ENCODE peak calls at places on chromosomes 3 and 15, in nine cellular contexts. W is MG63; B is stimulated activated CD8-positive, alpha-beta memory T cell treated with anti-CD3 and anti-CD28 coated beads, Interleukin-7, amount 100 ng/mL, for 1 hour; Z is cardiac fibroblast; I is NCI-H2029 treated with DMSO at 0.1 percent for 48 hours; M is NCI-H2081; L is left cardiac atrium; T is substantia nigra; C is Daoy. O is an unnamed sample.

GRCh38 chr3:172803489-172803888 is 53.0 kb downstream of the ECT2 start:
- DNase-seq in W (no peak), B (no peak), Z (no peak), I (no peak), M (no peak), L (no peak), T (no peak), C (no peak), O (no peak)

GRCh38 chr15:76006136-76006778 is 6.0 kb downstream of the NRG4 start:
- DNase-seq in W (peak; percentile 13), B (no peak), Z (peak; percentile 54), I (no peak), M (no peak), L (no peak), T (no peak), C (peak; percentile 5), O (no peak)

GRCh38 chr15:25182736-25183445 is 228.1 kb downstream of the SNRPN start:
- DNase-seq in W (no peak), B (no peak), Z (no peak), I (no peak), M (no peak), L (peak; percentile 9), T (no peak), C (no peak), O (no peak)

GRCh38 chr15:65054333-65055200 is 9.4 kb downstream of the SLC51B start:
- DNase-seq in W (peak; percentile 65), B (peak; percentile 12), Z (peak; percentile 77), I (no peak), M (peak; percentile 55), L (peak; percentile 77), T (peak; percentile 80), C (peak; percentile 67), O (peak; percentile 16)

GRCh38 chr3:114144909-114145688 is 33.8 kb downstream of the DRD3 start:
- DNase-seq in W (peak; percentile 94), B (no peak), Z (peak; percentile 92), I (no peak), M (peak; percentile 6), L (peak; percentile 34), T (no peak), C (peak; percentile 93), O (peak; percentile 28)

GRCh38 chr15:43229977-43230376 is 9.2 kb upstream of the EPB42 start:
- DNase-seq in W (no peak), B (no peak), Z (no peak), I (no peak), M (no peak), L (no peak), T (peak; percentile 51), C (no peak), O (no peak)

GRCh38 chr3:198079771-198080520 is 119.9 kb downstream of the LMLN start:
- DNase-seq in W (no peak), B (no peak), Z (peak; percentile 5), I (no peak), M (no peak), L (no peak), T (no peak), C (peak; percentile 40), O (no peak)

GRCh38 chr15:101684384-101684783 is 32.2 kb upstream of the TM2D3 start:
- DNase-seq in W (peak; percentile 5), B (no peak), Z (peak; percentile 69), I (no peak), M (no peak), L (no peak), T (no peak), C (peak; percentile 39), O (peak; percentile 26)

GRCh38 chr3:12308517-12308916 is 19.6 kb downstream of the PPARG start:
- DNase-seq in W (no peak), B (no peak), Z (peak; percentile 82), I (no peak), M (no peak), L (no peak), T (no peak), C (peak; percentile 51), O (no peak)

GRCh38 chr3:61966200-61966599 is 404.8 kb downstream of the PTPRG start:
- DNase-seq in W (no peak), B (no peak), Z (no peak), I (no peak), M (no peak), L (no peak), T (no peak), C (peak; percentile 19), O (no peak)

GRCh38 chr15:38736686-38737085 is 172.1 kb upstream of the RASGRP1 start:
- DNase-seq in W (no peak), B (no peak), Z (no peak), I (no peak), M (no peak), L (no peak), T (no peak), C (no peak), O (no peak)

GRCh38 chr15:63067976-63068743 is 25.6 kb downstream of the TPM1 start:
- DNase-seq in W (no peak), B (no peak), Z (no peak), I (no peak), M (no peak), L (no peak), T (no peak), C (no peak), O (no peak)

GRCh38 chr15:58484794-58485600 is 53.2 kb downstream of the LIPC start:
- DNase-seq in W (no peak), B (peak; percentile 20), Z (no peak), I (no peak), M (no peak), L (peak; percentile 46), T (no peak), C (no peak), O (no peak)

GRCh38 chr3:101039285-101039684 is 46.1 kb upstream of the ABI3BP start:
- DNase-seq in W (no peak), B (no peak), Z (no peak), I (no peak), M (peak; percentile 25), L (no peak), T (no peak), C (no peak), O (no peak)

O was measured in T1000.